ENCODE peak calls at places on chromosomes 2 and 18, in nine cellular contexts. H, I, T, Z, N, O, Q, C and M are unnamed samples. For H3K4me1 and H3K27me3, the result is how much of the 10 kb centered on the place peaks cover.

GRCh38 chr2:51304341-51304740 is 272.4 kb upstream of the NRXN1 start:
- DNase-seq in N (no peak), Q (no peak), O (no peak), H (no peak), Z (no peak), T (no peak), I (no peak), C (no peak), M (no peak)

GRCh38 chr2:120509991-120510735 is 164.2 kb downstream of the INHBB start:
- DNase-seq in H (no peak), Q (no peak), C (no peak), T (no peak), I (no peak), N (no peak), O (no peak), Z (no peak), M (no peak)

GRCh38 chr2:164847966-164848365 is 6.3 kb upstream of the COBLL1 start:
- DNase-seq in T (no peak), N (peak), C (no peak), I (no peak), Q (no peak), H (no peak), Z (peak), O (peak), M (no peak)

GRCh38 chr18:24413148-24413547 is 13.3 kb upstream of the IMPACT start:
- DNase-seq in T (peak), H (no peak), O (no peak), Q (peak), C (no peak), N (no peak), I (peak), Z (no peak), M (peak)

GRCh38 chr18:58661423-58661822 is 9.8 kb upstream of the MALT1 start:
- DNase-seq in N (no peak), H (no peak), Z (no peak), T (peak), Q (peak), O (no peak), I (no peak), C (no peak), M (no peak)

GRCh38 chr2:113070606-113070975 is 2.8 kb downstream of the IL1F10 start:
- DNase-seq in I (no peak), C (no peak), Q (no peak), N (no peak), T (no peak), O (no peak), Z (no peak), H (no peak), M (no peak)

GRCh38 chr2:126899786-126900185 is 1.1 kb downstream of the TEX51 start:
- DNase-seq in Q (no peak), C (no peak), I (peak), N (no peak), H (no peak), T (no peak), Z (no peak), O (no peak), M (no peak)

GRCh38 chr18:57915848-57916596 is 112.9 kb upstream of the ATP8B1 start:
- DNase-seq in T (peak), H (peak), Z (peak), O (no peak), Q (peak), I (no peak), N (no peak), C (no peak), M (peak)

GRCh38 chr2:105734762-105735538 is 9.8 kb upstream of the NCK2 start:
- DNase-seq in N (no peak), T (no peak), H (no peak), Q (no peak), O (peak), I (no peak), Z (no peak), C (no peak), M (no peak)

GRCh38 chr18:34695300-34695699 is 14.8 kb upstream of the DTNA start:
- DNase-seq in T (no peak), I (no peak), N (no peak), H (no peak), Z (peak), Q (no peak), O (peak), C (no peak), M (no peak)

GRCh38 chr18:55272510-55273243 is 313.4 kb upstream of the CCDC68 start:
- DNase-seq in T (no peak), Q (no peak), O (no peak), H (no peak), I (no peak), C (no peak), Z (no peak), N (no peak), M (no peak)

GRCh38 chr2:142190805-142191204 is 60.0 kb upstream of the LRP1B start:
- DNase-seq in C (no peak), T (peak), H (no peak), I (peak), O (peak), N (no peak), Q (no peak), Z (no peak), M (no peak)

GRCh38 chr2:134143568-134143967 is 110.3 kb upstream of the MGAT5 start:
- DNase-seq in N (no peak), Z (no peak), O (no peak), I (no peak), C (no peak), Q (no peak), T (no peak), H (no peak), M (no peak)

GRCh38 chr2:134142903-134143302 is 111.0 kb upstream of the MGAT5 start:
- DNase-seq in C (no peak), Z (no peak), O (peak), I (no peak), H (no peak), N (no peak), T (peak), Q (no peak), M (no peak)

GRCh38 chr2:134141598-134142340 is 112.1 kb upstream of the MGAT5 start:
- DNase-seq in O (no peak), H (no peak), N (no peak), I (peak), Q (no peak), T (peak), Z (no peak), C (no peak), M (no peak)

GRCh38 chr2:134144081-134144596 is 109.7 kb upstream of the MGAT5 start:
- DNase-seq in N (no peak), H (no peak), T (peak), C (no peak), I (peak), Q (no peak), O (no peak), Z (no peak), M (no peak)

DNA sequence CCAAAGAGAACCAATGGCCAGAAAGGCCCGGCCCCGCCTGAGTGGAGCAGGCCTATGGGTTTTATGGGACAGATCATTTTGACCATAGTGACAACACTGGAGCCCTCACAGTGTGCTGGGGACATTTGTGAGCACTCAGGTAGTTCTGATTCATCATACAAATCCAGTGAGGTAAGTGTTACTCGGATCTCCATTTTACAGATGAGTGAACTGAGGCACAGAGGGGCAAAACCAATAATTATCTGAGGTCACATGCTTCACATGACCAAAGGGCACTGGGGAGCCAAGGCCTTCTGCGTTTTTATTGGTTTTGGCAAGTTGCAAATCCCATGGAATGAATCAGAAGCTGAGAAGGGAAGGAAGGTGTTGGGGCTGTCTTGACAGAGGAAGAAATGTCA is 111.5 kb upstream of the MGAT5 start:
- DNase-seq in Z (no peak), O (no peak), H (no peak), Q (no peak), I (no peak), T (no peak), C (no peak), N (no peak), M (no peak)
- H3K4me1 ChIP-seq in Z (half or more), O (half or more), H (under half), Q (under half), I (under half), T (under half), C (under half), N (under half), M (under half)

DNA sequence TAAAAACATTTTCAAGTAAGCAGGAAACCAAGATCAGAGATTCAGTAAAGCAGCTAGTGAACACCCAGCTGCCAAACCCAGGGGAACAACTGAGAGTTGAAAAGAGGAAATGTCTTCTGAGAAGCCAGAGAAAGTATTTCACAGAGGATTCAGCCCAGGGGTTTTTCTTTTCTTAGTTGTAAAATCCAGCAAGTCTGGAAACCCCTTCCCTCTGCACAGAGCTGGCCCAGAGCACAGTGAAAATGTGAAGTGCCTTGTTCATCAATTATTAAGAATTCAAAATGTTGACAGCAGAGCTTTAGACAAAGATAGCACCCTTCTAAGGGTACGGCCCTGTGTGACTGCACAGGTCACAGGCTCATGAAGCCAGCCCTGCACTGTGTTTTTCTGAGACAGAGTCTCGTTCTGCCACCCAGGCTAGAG is 28.4 kb downstream of the AFF3 start:
- DNase-seq in Q (no peak), T (no peak), C (no peak), H (no peak), Z (no peak), I (no peak), N (no peak), O (no peak), M (no peak)
- H3K4me3 ChIP-seq in Q (no peak), T (no peak), C (no peak), H (no peak), Z (no peak), I (no peak), N (no peak), O (no peak), M (no peak)

GRCh38 chr18:22210331-22210754 is 41.0 kb downstream of the GATA6 start:
- DNase-seq in H (no peak), O (peak), N (no peak), T (peak), Z (no peak), Q (no peak), I (no peak), C (no peak), M (no peak)
- H3K27me3 ChIP-seq in H (under half), O (under half), N (under half), T (under half), Z (under half), Q (under half), I (under half), C (under half), M (under half)

DNA sequence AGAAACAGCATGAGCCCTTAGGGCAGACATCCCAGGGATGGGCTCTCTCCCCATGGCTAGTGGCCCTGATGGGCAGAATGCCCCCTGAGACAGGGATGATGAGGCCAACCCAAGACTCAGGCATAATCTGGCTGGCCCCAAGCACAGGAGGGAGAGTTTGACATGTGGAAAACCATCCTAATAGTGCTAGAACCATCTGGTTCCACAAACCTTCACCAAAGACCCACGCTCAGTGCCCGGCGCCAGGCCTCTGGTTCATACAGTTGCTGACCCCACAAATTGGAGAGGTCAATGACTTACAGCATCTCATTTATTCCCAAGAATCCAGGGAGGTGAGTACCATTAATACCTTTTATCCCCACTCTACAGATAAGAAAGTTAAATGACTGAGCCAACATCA is 95.5 kb downstream of the TNS1 start:
- DNase-seq in Z (no peak), N (no peak), H (no peak), Q (no peak), T (no peak), C (no peak), O (no peak), I (no peak), M (no peak)
- H3K4me1 ChIP-seq in Z (half or more), N (under half), H (half or more), Q (under half), T (under half), C (under half), O (under half), I (under half), M (under half)